ENCODE peak calls at places on chromosomes 16 and 17, in four cellular contexts. One of them, this sample, is unnamed.

GRCh38 chr16:57503366-57503765 is 17.1 kb upstream of the DOK4 start:
- DNase-seq in PC-9: no peak
- DNase-seq in kidney epithelial cell: no peak
- DNase-seq in AG04450: no peak
- DNase-seq in this sample: no peak

GRCh38 chr17:9052921-9053320 is 31.6 kb downstream of the NTN1 start:
- DNase-seq in PC-9: no peak
- DNase-seq in kidney epithelial cell: no peak
- DNase-seq in AG04450: no peak
- DNase-seq in this sample: no peak

GRCh38 chr17:6752068-6752909 is 3.6 kb upstream of the XAF1 start:
- DNase-seq in PC-9: peak; percentile 46
- DNase-seq in AG04450: peak; percentile 98
- DNase-seq in kidney epithelial cell: peak; percentile 91
- DNase-seq in this sample: peak; percentile 99

GRCh38 chr16:4892356-4893102 is 44.4 kb downstream of the PPL start:
- DNase-seq in AG04450: no peak
- DNase-seq in PC-9: no peak
- DNase-seq in kidney epithelial cell: no peak
- DNase-seq in this sample: peak; percentile 37

GRCh38 chr17:15289285-15290185 is 24.4 kb upstream of the PMP22 start:
- DNase-seq in AG04450: no peak
- DNase-seq in PC-9: peak; percentile 54
- DNase-seq in kidney epithelial cell: no peak
- DNase-seq in this sample: no peak

GRCh38 chr16:72990003-72990521 is 57.9 kb downstream of the ZFHX3 start:
- DNase-seq in AG04450: peak; percentile 20
- DNase-seq in kidney epithelial cell: no peak
- DNase-seq in PC-9: peak; percentile 98
- DNase-seq in this sample: peak; percentile 80

GRCh38 chr17:37710344-37710886 is 34.4 kb downstream of the HNF1B start:
- DNase-seq in PC-9: peak; percentile 75
- DNase-seq in AG04450: no peak
- DNase-seq in kidney epithelial cell: no peak
- DNase-seq in this sample: no peak

GRCh38 chr17:50269477-50270429 is 4.5 kb upstream of the TMEM92 start:
- DNase-seq in AG04450: peak; percentile 48
- DNase-seq in PC-9: peak; percentile 46
- DNase-seq in kidney epithelial cell: no peak
- DNase-seq in this sample: no peak

GRCh38 chr17:74527756-74528155 is 3.5 kb downstream of the CD300LB start:
- DNase-seq in kidney epithelial cell: no peak
- DNase-seq in PC-9: no peak
- DNase-seq in AG04450: no peak
- DNase-seq in this sample: no peak
- H3K4me3 ChIP-seq in kidney epithelial cell: no peak overlapping the region
- H3K4me3 ChIP-seq in PC-9: no peak overlapping the region
- H3K4me3 ChIP-seq in AG04450: no peak overlapping the region
- H3K4me3 ChIP-seq in this sample: no peak overlapping the region

GRCh38 chr17:42781639-42782401 is 1.4 kb downstream of the WNK4 start:
- DNase-seq in PC-9: no peak
- DNase-seq in kidney epithelial cell: no peak
- DNase-seq in AG04450: no peak
- DNase-seq in this sample: no peak

GRCh38 chr17:42782402-42783061 is 2.1 kb downstream of the WNK4 start:
- DNase-seq in kidney epithelial cell: no peak
- DNase-seq in AG04450: no peak
- DNase-seq in PC-9: no peak
- DNase-seq in this sample: no peak

GRCh38 chr17:42779304-42779941 is 987 bp upstream of the WNK4 start:
- DNase-seq in PC-9: no peak
- DNase-seq in AG04450: no peak
- DNase-seq in kidney epithelial cell: no peak
- DNase-seq in this sample: no peak

GRCh38 chr17:42779942-42780815 is at the start of gene WNK4:
- DNase-seq in AG04450: no peak
- DNase-seq in kidney epithelial cell: no peak
- DNase-seq in PC-9: no peak
- DNase-seq in this sample: no peak

DNA sequence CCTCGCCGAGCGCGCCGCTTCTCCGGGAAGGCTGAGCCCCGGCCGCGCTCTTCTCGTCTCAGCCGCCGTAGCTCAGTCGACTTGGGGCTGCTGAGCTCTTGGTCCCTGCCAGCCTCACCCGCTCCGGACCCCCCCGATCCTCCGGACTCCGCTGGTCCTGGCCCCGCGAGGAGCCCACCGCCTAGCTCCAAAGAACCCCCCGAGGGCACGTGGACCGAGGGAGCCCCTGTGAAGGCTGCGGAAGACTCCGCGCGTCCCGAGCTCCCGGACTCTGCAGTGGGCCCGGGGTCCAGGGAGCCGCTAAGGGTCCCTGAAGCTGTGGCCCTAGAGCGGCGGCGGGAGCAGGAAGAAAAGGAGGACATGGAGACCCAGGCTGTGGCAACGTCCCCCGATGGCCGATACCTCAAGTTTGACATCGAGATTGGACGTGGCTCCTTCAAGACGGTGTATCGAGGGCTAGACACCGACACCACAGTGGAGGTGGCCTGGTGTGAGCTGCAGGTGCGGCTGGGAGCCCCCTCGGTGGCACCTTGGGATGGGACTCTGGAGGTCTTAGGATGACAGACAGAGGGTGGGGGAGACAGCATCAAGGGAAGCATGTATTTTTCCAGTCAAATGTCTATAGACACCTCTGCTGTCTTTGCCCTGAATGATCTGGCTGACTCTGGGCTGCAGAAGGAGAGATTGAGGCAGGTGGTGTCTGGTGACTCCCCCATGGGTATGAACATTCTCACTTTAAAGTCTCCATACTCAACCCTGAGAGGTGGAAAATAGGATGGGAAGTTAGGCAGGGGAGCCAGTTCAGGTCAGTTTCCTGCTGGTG is 617 bp downstream of the WNK4 start:
- DNase-seq in AG04450: no peak
- DNase-seq in kidney epithelial cell: no peak
- DNase-seq in PC-9: no peak
- DNase-seq in this sample: no peak
- H3K4me3 ChIP-seq in AG04450: peak overlapping the region; percentile 68
- H3K4me3 ChIP-seq in kidney epithelial cell: peak overlapping the region; percentile 57
- H3K4me3 ChIP-seq in PC-9: no peak overlapping the region
- H3K4me3 ChIP-seq in this sample: peak overlapping the region; percentile 70

GRCh38 chr17:75734674-75735294 is 13.5 kb downstream of the ITGB4 start:
- DNase-seq in PC-9: no peak
- DNase-seq in AG04450: no peak
- DNase-seq in kidney epithelial cell: no peak
- DNase-seq in this sample: no peak
- H3K4me3 ChIP-seq in PC-9: no peak overlapping the region
- H3K4me3 ChIP-seq in AG04450: no peak overlapping the region
- H3K4me3 ChIP-seq in kidney epithelial cell: no peak overlapping the region
- H3K4me3 ChIP-seq in this sample: no peak overlapping the region

DNA sequence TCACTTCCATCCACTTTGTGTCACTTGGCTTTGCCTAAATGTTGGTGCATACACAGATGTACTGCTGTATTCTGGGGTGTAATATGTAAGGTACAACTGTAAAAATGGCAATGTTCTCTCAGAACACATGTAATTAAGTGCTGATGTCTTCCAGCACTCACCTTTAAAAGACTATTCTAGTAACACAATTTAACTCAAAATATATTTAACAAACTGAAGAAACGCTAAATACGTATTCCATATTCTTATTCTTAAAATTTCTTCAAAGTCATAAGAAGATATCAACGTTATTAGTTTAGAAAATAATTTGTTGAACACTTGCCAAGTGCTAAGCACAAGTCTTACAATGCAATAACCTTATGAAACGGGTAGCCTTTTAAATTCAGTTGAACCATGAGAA is 3.6 kb downstream of the CMC2 start:
- DNase-seq in AG04450: no peak
- DNase-seq in PC-9: no peak
- DNase-seq in kidney epithelial cell: no peak
- DNase-seq in this sample: no peak
- H3K4me3 ChIP-seq in AG04450: no peak overlapping the region
- H3K4me3 ChIP-seq in PC-9: no peak overlapping the region
- H3K4me3 ChIP-seq in kidney epithelial cell: no peak overlapping the region
- H3K4me3 ChIP-seq in this sample: no peak overlapping the region

This sample was measured in skeletal muscle cell.